ENCODE peak calls at places on chromosomes 11 and 22, in five cellular contexts. B, H, I, Q and Z are unnamed samples.

GRCh38 chr11:15967166-15967565 is 389.2 kb downstream of the SOX6 start:
- DNase-seq in B (peak), H (peak), I (peak), Q (no peak), Z (peak)

GRCh38 chr11:115264278-115264677 is 239.9 kb downstream of the CADM1 start:
- DNase-seq in B (no peak), H (no peak), I (no peak), Q (no peak), Z (no peak)

GRCh38 chr11:121478895-121479281 is 26.1 kb upstream of the SORL1-AS1 start:
- DNase-seq in B (no peak), H (no peak), I (peak), Q (no peak), Z (no peak)

GRCh38 chr22:26547426-26547825 is 35.2 kb upstream of the TFIP11 start:
- DNase-seq in B (no peak), H (no peak), I (no peak), Q (no peak), Z (no peak)

GRCh38 chr22:20479612-20480196 is 15.9 kb downstream of the KLHL22 start:
- DNase-seq in B (no peak), H (no peak), I (no peak), Q (no peak), Z (no peak)

GRCh38 chr11:64226507-64227051 is 505 bp downstream of the NUDT22 start:
- DNase-seq in B (no peak), H (no peak), I (no peak), Q (no peak), Z (peak)

GRCh38 chr11:63840356-63841060 is 1.6 kb downstream of the MARK2 start:
- DNase-seq in B (no peak), H (no peak), I (peak), Q (no peak), Z (peak)

GRCh38 chr11:72079776-72080325 is 491 bp downstream of the NUMA1 start:
- DNase-seq in B (no peak), H (no peak), I (no peak), Q (no peak), Z (peak)

GRCh38 chr11:123478352-123478986 is 48.4 kb downstream of the GRAMD1B start:
- DNase-seq in B (peak), H (peak), I (peak), Q (peak), Z (peak)

GRCh38 chr11:13718394-13718793 is 49.9 kb downstream of the FAR1 start:
- DNase-seq in B (no peak), H (no peak), I (no peak), Q (no peak), Z (no peak)

GRCh38 chr11:76380161-76380976 is 563 bp downstream of the THAP12 start:
- DNase-seq in B (peak), H (no peak), I (peak), Q (no peak), Z (peak)

GRCh38 chr11:45930031-45930794 is 7.8 kb downstream of the LARGE2 start:
- DNase-seq in B (no peak), H (no peak), I (no peak), Q (no peak), Z (no peak)

GRCh38 chr11:8788616-8789015 is 106.0 kb downstream of the RPL27A start:
- DNase-seq in B (no peak), H (no peak), I (no peak), Q (no peak), Z (no peak)

GRCh38 chr11:19576054-19576453 is 136.6 kb upstream of the NAV2 start:
- DNase-seq in B (no peak), H (no peak), I (no peak), Q (no peak), Z (no peak)

GRCh38 chr11:45885274-45885920 is at the start of gene MAPK8IP1:
- DNase-seq in B (no peak), H (no peak), I (peak), Q (no peak), Z (peak)

GRCh38 chr22:37972527-37972926 is 11.8 kb downstream of the SOX10 start:
- DNase-seq in B (no peak), H (no peak), I (no peak), Q (no peak), Z (no peak)

GRCh38 chr11:61082931-61083531 is 19.3 kb upstream of the CD5 start:
- DNase-seq in B (no peak), H (no peak), I (no peak), Q (no peak), Z (no peak)

GRCh38 chr11:44861829-44862545 is 88.7 kb downstream of the TP53I11 start:
- DNase-seq in B (peak), H (peak), I (peak), Q (peak), Z (peak)

GRCh38 chr11:119206512-119207299 is 567 bp downstream of the CBL start:
- DNase-seq in B (no peak), H (peak), I (no peak), Q (no peak), Z (peak)

GRCh38 chr11:12841946-12842630 is 167.0 kb upstream of the RASSF10 start:
- DNase-seq in B (no peak), H (no peak), I (peak), Q (no peak), Z (peak)

GRCh38 chr11:65791719-65792213 is 4.9 kb downstream of the OVOL1 start:
- DNase-seq in B (no peak), H (peak), I (no peak), Q (no peak), Z (no peak)

GRCh38 chr22:24977370-24978230 is 25.1 kb downstream of the KIAA1671 start:
- DNase-seq in B (no peak), H (peak), I (no peak), Q (no peak), Z (no peak)

GRCh38 chr11:73876424-73877300 is at the start of the genes COA4 and PAAF1:
- DNase-seq in B (peak), H (peak), I (peak), Q (peak), Z (peak)
- TF ChIP-seq POLR2A in B (peak), H (no peak), I (peak), Q (peak), Z (peak)

GRCh38 chr22:49936973-49937757 is 18.7 kb downstream of the CRELD2 start:
- DNase-seq in B (no peak), H (no peak), I (peak), Q (no peak), Z (no peak)

GRCh38 chr22:49935561-49935960 is 17.1 kb downstream of the CRELD2 start:
- DNase-seq in B (no peak), H (no peak), I (no peak), Q (no peak), Z (no peak)

GRCh38 chr22:49937758-49938564 is 19.5 kb downstream of the CRELD2 start:
- DNase-seq in B (no peak), H (no peak), I (peak), Q (no peak), Z (no peak)

GRCh38 chr22:49934891-49935557 is 16.6 kb downstream of the CRELD2 start:
- DNase-seq in B (no peak), H (peak), I (peak), Q (no peak), Z (peak)

GRCh38 chr22:49936018-49936972 is 17.9 kb downstream of the CRELD2 start:
- DNase-seq in B (no peak), H (peak), I (peak), Q (no peak), Z (peak)
- TF ChIP-seq POLR2A in B (peak), H (no peak), I (peak), Q (no peak), Z (no peak)

GRCh38 chr11:47566166-47566546 is 757 bp downstream of the PTPMT1 start:
- DNase-seq in B (no peak), H (no peak), I (no peak), Q (no peak), Z (peak)

GRCh38 chr11:47560431-47560830 is 5.0 kb upstream of the PTPMT1 start:
- DNase-seq in B (no peak), H (no peak), I (no peak), Q (no peak), Z (no peak)

GRCh38 chr11:47569646-47570045 is 4.2 kb downstream of the PTPMT1 start:
- DNase-seq in B (no peak), H (no peak), I (no peak), Q (no peak), Z (no peak)

GRCh38 chr11:47564933-47565339 is 463 bp upstream of the PTPMT1 start:
- DNase-seq in B (no peak), H (no peak), I (no peak), Q (no peak), Z (no peak)

DNA sequence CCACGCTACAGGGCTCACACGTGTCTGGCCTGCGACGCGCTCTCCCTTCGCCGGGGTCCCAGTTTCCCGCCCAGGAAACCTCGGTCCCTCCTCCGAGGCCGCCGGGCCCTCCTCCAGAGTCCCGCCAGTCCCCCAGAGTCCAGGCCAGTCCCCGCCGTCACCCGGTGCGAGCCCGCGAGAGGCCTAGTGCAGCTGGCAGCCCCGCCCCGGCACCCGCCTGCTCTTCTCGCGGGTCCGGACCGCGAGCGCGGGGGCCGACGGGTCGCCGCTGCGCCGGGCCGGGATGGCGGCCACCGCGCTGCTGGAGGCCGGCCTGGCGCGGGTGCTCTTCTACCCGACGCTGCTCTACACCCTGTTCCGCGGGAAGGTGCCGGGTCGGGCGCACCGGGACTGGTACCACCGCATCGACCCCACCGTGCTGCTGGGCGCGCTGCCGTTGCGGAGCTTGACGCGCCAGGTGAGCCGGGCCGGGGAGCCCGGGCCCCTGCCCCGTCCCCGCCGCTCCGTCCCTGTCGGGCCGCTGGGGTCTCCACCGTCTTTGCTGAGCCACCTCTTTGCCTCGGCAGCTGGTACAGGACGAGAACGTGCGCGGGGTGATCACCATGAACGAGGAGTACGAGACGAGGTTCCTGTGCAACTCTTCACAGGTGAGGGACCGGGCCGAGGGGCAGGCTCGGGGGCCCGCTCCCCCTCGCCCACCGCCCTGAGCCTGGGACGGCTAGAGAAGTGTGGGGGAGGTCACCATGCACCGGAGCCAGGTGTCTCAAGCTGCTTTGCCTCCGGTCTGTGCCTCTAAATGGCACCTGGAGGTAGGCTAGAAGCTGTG is at the start of gene PTPMT1:
- DNase-seq in B (peak), H (peak), I (peak), Q (peak), Z (peak)
- TF ChIP-seq POLR2A in B (peak), H (no peak), I (peak), Q (peak), Z (peak)

GRCh38 chr22:42992092-42992491 is 22.9 kb downstream of the PACSIN2 start:
- DNase-seq in B (no peak), H (no peak), I (no peak), Q (no peak), Z (no peak)

GRCh38 chr22:42992886-42993479 is 22.0 kb downstream of the PACSIN2 start:
- DNase-seq in B (no peak), H (no peak), I (no peak), Q (no peak), Z (no peak)

GRCh38 chr22:42993651-42994275 is 21.2 kb downstream of the PACSIN2 start:
- DNase-seq in B (no peak), H (no peak), I (no peak), Q (no peak), Z (no peak)

GRCh38 chr22:42994917-42995562 is 19.9 kb downstream of the PACSIN2 start:
- DNase-seq in B (peak), H (peak), I (peak), Q (no peak), Z (peak)

DNA sequence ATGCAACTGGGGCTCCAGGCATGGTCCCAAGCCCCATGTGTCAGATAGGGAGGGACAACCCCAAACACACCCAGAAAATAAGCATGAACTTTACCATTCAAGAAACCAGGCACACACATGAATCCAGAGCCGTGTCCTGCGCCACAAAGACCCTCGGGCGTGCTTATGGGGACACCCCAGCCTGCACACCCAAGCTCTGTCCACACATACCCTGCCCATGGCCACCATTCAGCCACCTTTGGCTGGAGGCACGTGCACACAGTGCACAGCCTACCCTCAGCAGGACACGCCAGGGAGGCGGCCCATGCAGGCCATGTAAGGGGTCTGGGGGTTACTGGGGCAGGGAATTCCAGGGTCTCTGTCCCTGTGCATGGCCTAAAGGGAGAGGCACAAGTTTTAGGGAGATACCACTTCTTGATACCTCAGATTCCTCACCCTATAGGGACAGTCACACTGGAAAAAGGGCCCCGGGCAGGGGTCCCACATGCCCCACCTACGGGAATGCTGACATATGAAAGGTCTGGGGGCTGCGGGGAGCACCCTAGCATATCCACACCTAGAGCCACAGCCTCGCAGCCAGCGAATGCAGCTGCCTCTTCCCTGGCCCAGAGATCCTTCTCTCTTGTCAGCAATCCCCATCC is 20.6 kb downstream of the PACSIN2 start:
- DNase-seq in B (no peak), H (no peak), I (no peak), Q (no peak), Z (no peak)
- TF ChIP-seq POLR2A in B (peak), H (no peak), I (no peak), Q (no peak), Z (no peak)

DNA sequence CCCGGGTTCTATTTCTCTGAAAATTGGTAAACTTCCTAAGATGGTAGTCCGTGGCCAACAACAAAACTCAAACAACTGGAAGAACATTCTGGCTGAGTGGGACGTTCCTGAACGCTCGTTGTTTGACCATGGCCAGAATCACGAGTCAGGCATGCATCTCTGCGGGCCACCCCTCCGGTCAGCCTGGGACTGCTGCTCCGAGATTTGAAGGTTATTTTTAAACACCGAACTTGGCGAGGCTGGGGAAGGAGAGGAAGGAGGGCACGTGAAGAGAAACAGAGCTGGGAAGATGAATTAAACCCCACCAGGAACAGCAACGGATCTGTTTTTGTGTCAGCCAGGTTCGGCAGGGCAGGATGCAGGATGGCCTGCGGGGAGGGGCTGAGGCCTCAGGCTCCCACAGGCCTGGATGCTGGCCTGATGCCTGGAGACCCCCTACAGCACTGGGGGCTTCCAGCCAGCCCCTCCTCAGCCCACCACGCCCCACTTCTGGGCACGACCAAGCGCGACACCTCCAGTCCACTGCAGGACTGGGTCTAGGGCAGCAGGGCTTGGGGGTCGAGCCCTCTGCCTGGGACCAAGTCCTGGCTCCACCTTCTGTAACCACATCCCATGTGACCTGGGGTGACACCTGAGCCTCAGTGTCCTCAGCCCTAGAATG is 5.1 kb downstream of the SHISAL1 start:
- DNase-seq in B (no peak), H (no peak), I (no peak), Q (no peak), Z (no peak)
- TF ChIP-seq POLR2A in B (no peak), H (no peak), I (no peak), Q (no peak), Z (no peak)

DNA sequence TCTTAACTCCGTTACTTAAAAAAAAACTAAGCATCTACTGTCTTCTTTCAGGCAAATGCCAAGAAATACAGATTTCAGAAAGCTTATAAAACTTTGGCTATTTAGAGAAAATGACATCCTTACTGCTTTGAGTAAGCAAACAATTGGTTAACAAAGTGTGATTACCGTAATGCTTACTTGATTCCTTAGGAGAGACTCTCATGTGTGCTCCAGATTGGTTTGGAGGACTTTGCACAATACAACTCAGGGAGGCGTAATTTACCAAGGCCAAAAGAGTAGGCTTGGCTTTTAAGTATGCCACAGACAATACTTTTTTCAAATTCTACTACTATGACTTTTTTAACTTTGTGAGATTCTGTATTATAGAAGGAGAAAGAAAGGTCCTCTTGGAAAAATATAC is 76.9 kb upstream of the ALKBH3 start:
- DNase-seq in B (no peak), H (no peak), I (no peak), Q (no peak), Z (no peak)
- TF ChIP-seq POLR2A in B (no peak), H (no peak), I (no peak), Q (no peak), Z (no peak)

DNA sequence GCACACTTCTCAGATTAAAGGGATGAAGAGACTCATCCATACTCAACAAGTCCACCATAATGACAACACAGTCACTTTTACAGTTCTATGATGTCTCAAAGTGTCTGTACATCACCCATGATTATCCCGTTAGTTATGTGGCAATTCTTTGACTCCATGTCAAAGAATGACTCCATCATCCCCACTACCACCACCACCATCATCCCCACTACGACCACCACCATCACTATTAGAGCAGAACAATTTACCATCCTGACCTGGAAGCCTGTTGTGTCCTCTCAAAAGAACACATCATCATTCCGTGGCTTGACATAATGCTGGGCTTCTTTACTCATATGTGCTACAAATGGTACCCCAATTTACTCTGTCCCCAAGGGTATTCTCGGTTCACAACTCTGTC is 13.7 kb downstream of the PRR5L start:
- DNase-seq in B (no peak), H (no peak), I (no peak), Q (no peak), Z (peak)
- TF ChIP-seq POLR2A in B (no peak), H (no peak), I (no peak), Q (no peak), Z (no peak)

DNA sequence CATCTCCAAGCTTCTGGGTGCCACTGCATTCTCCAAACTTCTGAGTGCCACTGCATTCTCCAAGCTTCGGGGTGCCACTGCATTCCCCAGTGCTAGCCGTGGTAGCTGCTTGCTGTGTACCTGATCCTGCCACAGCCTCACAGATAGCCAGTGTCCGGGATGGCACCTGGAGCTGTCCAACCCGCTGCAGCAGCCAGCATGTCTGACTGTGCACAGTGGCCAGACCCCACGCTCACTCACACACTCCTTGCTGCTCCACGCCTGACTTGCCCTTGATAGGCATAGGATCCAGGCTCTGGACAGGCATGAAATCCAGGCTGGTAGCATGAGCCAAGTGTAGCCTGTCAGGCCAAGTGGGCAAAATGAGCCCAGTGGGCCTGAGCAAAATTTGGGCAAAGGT is 465.0 kb downstream of the GUCY1A2 start:
- DNase-seq in B (no peak), H (no peak), I (no peak), Q (no peak), Z (no peak)
- TF ChIP-seq POLR2A in B (no peak), H (no peak), I (no peak), Q (no peak), Z (no peak)